ENCODE peak calls at places on chromosomes 13 and 19, in eight cellular contexts. W is CD4-positive, CD25-positive, alpha-beta regulatory T cell; X is body of pancreas; U is BE2C; Z is A549; M is neural progenitor cell; S is HepG2; I is CD8-positive, alpha-beta T cell. Y is an unnamed sample. For H3K4me1, the result is how much of the 10 kb centered on the place peaks cover.

GRCh38 chr19:294341-294818 is 3.2 kb upstream of the PLPP2 start:
- DNase-seq in I (no peak), S (no peak), U (no peak), M (peak), W (no peak), Z (no peak), X (no peak), Y (no peak)

GRCh38 chr19:57512845-57513244 is 13.1 kb downstream of the ZNF773 start:
- DNase-seq in I (no peak), S (no peak), W (no peak), U (no peak), X (no peak), M (no peak), Z (no peak), Y (no peak)

GRCh38 chr13:30520571-30520970 is 54.8 kb upstream of the HMGB1 start:
- DNase-seq in X (no peak), U (no peak), M (no peak), S (no peak), W (no peak), Z (no peak), I (no peak), Y (peak)

GRCh38 chr13:76939215-76939614 is 9.1 kb upstream of the ACOD1 start:
- DNase-seq in M (no peak), W (no peak), U (no peak), X (no peak), Z (no peak), S (no peak), I (no peak), Y (peak)

GRCh38 chr13:99031725-99032298 is 53.9 kb upstream of the DOCK9 start:
- DNase-seq in I (no peak), S (no peak), U (no peak), M (no peak), Z (no peak), W (no peak), X (no peak), Y (peak)

GRCh38 chr13:73340069-73340468 is 281.3 kb downstream of the KLF5 start:
- DNase-seq in W (no peak), I (no peak), M (no peak), S (no peak), X (no peak), U (no peak), Z (no peak), Y (peak)

GRCh38 chr19:38434549-38435051 is 1.1 kb downstream of the RYR1 start:
- DNase-seq in Z (no peak), X (no peak), W (no peak), U (no peak), I (no peak), S (no peak), M (peak), Y (no peak)

GRCh38 chr13:80040219-80040976 is 300.5 kb downstream of the SPRY2 start:
- DNase-seq in U (no peak), W (no peak), S (no peak), M (no peak), Z (peak), X (peak), I (no peak), Y (peak)

DNA sequence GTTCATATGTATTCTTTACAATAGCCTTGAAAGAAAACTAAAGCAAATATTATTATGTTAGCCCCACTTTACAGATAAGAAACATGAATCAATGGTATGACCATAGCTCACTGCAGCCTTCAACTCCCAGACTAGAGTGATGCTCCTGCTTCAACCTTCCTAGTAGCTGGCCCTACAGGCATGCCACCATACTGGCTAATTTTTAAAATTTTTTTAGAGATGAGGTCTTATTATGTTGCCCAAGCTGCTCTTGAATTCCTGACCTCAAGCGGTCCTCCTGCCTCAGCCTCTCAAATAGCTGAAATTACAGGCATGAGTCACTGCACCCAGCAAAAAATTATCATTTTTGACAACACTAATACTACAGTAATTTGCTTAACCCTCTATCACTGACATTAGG is 14.8 kb downstream of the CAB39L start:
- DNase-seq in W (no peak), X (no peak), U (no peak), S (no peak), M (no peak), I (no peak), Z (no peak), Y (no peak)
- H3K4me1 ChIP-seq in W (under half), X (under half), U (under half), S (under half), M (under half), I (under half), Z (under half), Y (under half)

GRCh38 chr13:78993792-78994191 is 334.8 kb upstream of the OBI1 start:
- DNase-seq in I (no peak), M (peak), W (no peak), X (no peak), U (no peak), S (no peak), Z (no peak), Y (no peak)
- H3K4me1 ChIP-seq in I (under half), M (under half), W (under half), X (under half), U (under half), S (under half), Z (under half), Y (under half)

DNA sequence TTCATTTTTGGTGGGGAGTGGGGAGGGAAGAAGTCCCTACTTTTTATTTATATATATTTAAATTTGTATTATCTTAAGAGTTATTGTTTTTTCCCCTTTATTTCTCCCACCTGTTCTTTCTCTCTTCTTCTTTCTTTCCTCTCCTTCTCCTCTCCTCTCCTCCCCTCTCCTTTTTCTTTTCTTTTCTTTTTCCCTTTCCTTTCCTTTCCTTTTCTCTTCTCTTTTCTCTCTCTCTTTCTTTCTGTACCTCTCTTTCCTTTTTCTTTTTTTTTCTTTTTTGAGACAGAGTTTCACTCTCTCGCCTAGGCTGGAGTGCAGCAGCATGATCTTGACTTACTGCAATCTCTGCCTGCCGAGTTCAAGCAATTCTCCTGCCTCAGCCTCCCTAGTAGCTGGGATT is 1.9 kb downstream of the BCKDHA start:
- DNase-seq in I (no peak), S (no peak), M (no peak), W (no peak), X (no peak), Z (no peak), U (no peak), Y (no peak)
- H3K4me1 ChIP-seq in I (under half), S (under half), M (under half), W (under half), X (under half), Z (under half), U (under half), Y (under half)

GRCh38 chr19:35341565-35342225 is 6.0 kb upstream of the FFAR1 start:
- DNase-seq in S (no peak), Z (no peak), I (no peak), U (no peak), M (no peak), W (no peak), X (no peak), Y (no peak)
- H3K4me1 ChIP-seq in S (under half), Z (under half), I (under half), U (under half), M (under half), W (under half), X (under half), Y (under half)

GRCh38 chr19:15328312-15328711 is 4.0 kb downstream of the BRD4 start:
- DNase-seq in I (no peak), M (no peak), S (no peak), W (no peak), U (no peak), X (no peak), Z (no peak), Y (no peak)

GRCh38 chr19:15330801-15331418 is 1.4 kb downstream of the BRD4 start:
- DNase-seq in S (no peak), Z (peak), W (peak), M (peak), X (peak), U (no peak), I (peak), Y (peak)

GRCh38 chr19:15332311-15332996 is at the start of gene BRD4:
- DNase-seq in X (peak), W (peak), M (peak), U (peak), I (peak), Z (peak), S (no peak), Y (no peak)

GRCh38 chr19:15337202-15337601 is 4.9 kb upstream of the BRD4 start:
- DNase-seq in M (no peak), Z (no peak), I (no peak), X (no peak), W (no peak), U (no peak), S (no peak), Y (no peak)

GRCh38 chr19:15331419-15332310 is 674 bp downstream of the BRD4 start:
- DNase-seq in U (peak), W (peak), X (peak), Z (peak), M (peak), I (peak), S (no peak), Y (no peak)
- H3K4me1 ChIP-seq in U (under half), W (half or more), X (half or more), Z (under half), M (under half), I (under half), S (half or more), Y (under half)

GRCh38 chr19:4391701-4392543 is 8.4 kb downstream of the SH3GL1 start:
- DNase-seq in S (peak), Z (no peak), X (no peak), W (no peak), U (no peak), I (no peak), M (no peak), Y (peak)
- H3K4me1 ChIP-seq in S (half or more), Z (under half), X (half or more), W (under half), U (under half), I (under half), M (half or more), Y (under half)

GRCh38 chr13:27170221-27170520 is 1.4 kb downstream of the USP12 start:
- DNase-seq in X (no peak), I (no peak), U (no peak), S (no peak), Z (no peak), M (no peak), W (no peak), Y (peak)
- H3K4me1 ChIP-seq in X (under half), I (under half), U (under half), S (under half), Z (under half), M (under half), W (under half), Y (under half)

GRCh38 chr19:18292810-18293641 is 11.6 kb upstream of the JUND start:
- DNase-seq in X (peak), U (peak), W (peak), I (no peak), Z (peak), M (peak), S (peak), Y (no peak)

GRCh38 chr19:18291590-18292459 is 10.4 kb upstream of the JUND start:
- DNase-seq in X (peak), M (peak), S (peak), I (peak), W (peak), U (peak), Z (peak), Y (peak)

GRCh38 chr19:18291019-18291524 is 9.7 kb upstream of the JUND start:
- DNase-seq in U (no peak), Z (no peak), M (no peak), S (no peak), I (no peak), X (no peak), W (peak), Y (no peak)

GRCh38 chr19:18293642-18294466 is 12.4 kb upstream of the JUND start:
- DNase-seq in U (no peak), S (no peak), M (peak), Z (no peak), X (no peak), I (no peak), W (no peak), Y (no peak)

GRCh38 chr19:18292460-18292809 is 11.0 kb upstream of the JUND start:
- DNase-seq in W (no peak), S (no peak), Z (peak), M (no peak), X (peak), U (no peak), I (no peak), Y (peak)
- H3K4me1 ChIP-seq in W (half or more), S (half or more), Z (under half), M (under half), X (under half), U (under half), I (half or more), Y (under half)

DNA sequence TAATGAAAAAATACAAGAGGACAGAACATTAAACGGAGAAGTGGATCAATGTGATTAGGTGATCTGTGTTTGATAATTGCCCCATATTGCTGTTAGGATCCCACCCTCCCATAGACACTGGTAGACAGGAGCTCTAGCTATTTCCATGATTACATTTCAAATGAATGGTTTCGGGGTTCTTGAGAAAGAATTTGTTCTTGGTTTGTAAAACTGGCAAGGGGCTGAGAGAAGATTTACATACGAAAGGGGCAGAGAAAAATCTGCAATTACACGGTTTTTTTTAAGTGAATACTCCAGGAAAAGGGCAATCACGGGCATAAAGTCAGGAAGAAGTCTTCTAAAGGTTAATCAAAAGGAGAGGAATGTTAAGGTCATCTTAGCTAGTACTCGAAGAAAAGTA is 2125.7 kb upstream of the PCDH20 start:
- DNase-seq in U (no peak), W (no peak), X (no peak), I (no peak), M (no peak), S (no peak), Z (no peak), Y (no peak)
- H3K4me1 ChIP-seq in U (under half), W (under half), X (under half), I (under half), M (under half), S (under half), Z (under half), Y (under half)

Y was measured in foreskin keratinocyte.